ENCODE peak calls at places on chromosomes 13 and 19, in seven cellular contexts. O is DND-41; B is CD8-positive, alpha-beta memory T cell; X is OCI-LY7; K is ascending aorta; C is ovary; Z is heart left ventricle. I is an unnamed sample. For H3K36me3, the result is how much of the 10 kb centered on the place peaks cover.

GRCh38 chr19:51131780-51132680 is 7.3 kb downstream of the SIGLEC9 start:
- DNase-seq in O (no peak), B (no peak), X (no peak), K (peak), C (peak), Z (peak), I (no peak)

GRCh38 chr13:34733720-34734119 is 208.3 kb upstream of the NBEA start:
- DNase-seq in O (no peak), B (no peak), X (no peak), K (no peak), C (no peak), Z (no peak), I (no peak)

GRCh38 chr13:30881931-30882899 is 23.9 kb upstream of the MEDAG start:
- DNase-seq in O (no peak), B (no peak), X (no peak), K (no peak), C (no peak), Z (no peak), I (no peak)

GRCh38 chr19:29256516-29256915 is 43.6 kb upstream of the UQCRFS1 start:
- DNase-seq in O (no peak), B (no peak), X (no peak), K (no peak), C (no peak), Z (no peak), I (no peak)

GRCh38 chr13:28609936-28610335 is 49.0 kb upstream of the POMP start:
- DNase-seq in O (no peak), B (no peak), X (no peak), K (no peak), C (no peak), Z (no peak), I (no peak)

GRCh38 chr13:80239571-80240255 is 101.2 kb downstream of the SPRY2 start:
- DNase-seq in O (no peak), B (no peak), X (no peak), K (no peak), C (no peak), Z (no peak), I (no peak)

GRCh38 chr13:41409611-41410010 is 47.7 kb upstream of the RGCC start:
- DNase-seq in O (no peak), B (no peak), X (no peak), K (no peak), C (no peak), Z (no peak), I (no peak)

GRCh38 chr19:13122275-13122878 is 4.3 kb downstream of the NACC1 start:
- DNase-seq in O (no peak), B (no peak), X (no peak), K (no peak), C (no peak), Z (no peak), I (no peak)

GRCh38 chr19:48556163-48556562 is 4.2 kb downstream of the SULT2B1 start:
- DNase-seq in O (no peak), B (no peak), X (no peak), K (no peak), C (no peak), Z (no peak), I (no peak)

GRCh38 chr19:10797078-10797477 is 38.9 kb downstream of the TMED1 start:
- DNase-seq in O (no peak), B (peak), X (no peak), K (no peak), C (no peak), Z (no peak), I (no peak)

GRCh38 chr13:113511361-113511760 is 20.9 kb upstream of the DCUN1D2 start:
- DNase-seq in O (no peak), B (no peak), X (no peak), K (peak), C (no peak), Z (no peak), I (no peak)

GRCh38 chr19:4089400-4089908 is 22.8 kb upstream of the ZBTB7A start:
- DNase-seq in O (peak), B (peak), X (no peak), K (no peak), C (no peak), Z (peak), I (no peak)

GRCh38 chr13:31846984-31847752 is 107.8 kb downstream of the RXFP2 start:
- DNase-seq in O (no peak), B (no peak), X (no peak), K (no peak), C (no peak), Z (no peak), I (no peak)

GRCh38 chr13:106234656-106235055 is 300.8 kb downstream of the EFNB2 start:
- DNase-seq in O (no peak), B (no peak), X (no peak), K (no peak), C (no peak), Z (peak), I (no peak)

GRCh38 chr13:32246468-32246867 is 68.7 kb downstream of the ZAR1L start:
- DNase-seq in O (peak), B (no peak), X (peak), K (peak), C (no peak), Z (peak), I (peak)

GRCh38 chr19:4066682-4067395 is at the start of gene ZBTB7A:
- DNase-seq in O (peak), B (peak), X (peak), K (peak), C (peak), Z (peak), I (peak)

GRCh38 chr19:39833160-39833463 is 850 bp downstream of the DYRK1B start:
- DNase-seq in O (no peak), B (no peak), X (no peak), K (no peak), C (no peak), Z (no peak), I (no peak)
- H3K36me3 ChIP-seq in O (half or more), B (under half), X (half or more), K (half or more), C (under half), Z (under half), I (half or more)

GRCh38 chr19:31570718-31571117 is 221.5 kb upstream of the TSHZ3 start:
- DNase-seq in O (no peak), B (no peak), X (no peak), K (no peak), C (no peak), Z (no peak), I (no peak)

GRCh38 chr19:31568724-31569123 is 219.5 kb upstream of the TSHZ3 start:
- DNase-seq in O (no peak), B (no peak), X (no peak), K (no peak), C (no peak), Z (no peak), I (no peak)

GRCh38 chr19:31578326-31578725 is 229.1 kb upstream of the TSHZ3 start:
- DNase-seq in O (no peak), B (no peak), X (no peak), K (no peak), C (no peak), Z (no peak), I (no peak)

GRCh38 chr19:31572671-31573298 is 223.5 kb upstream of the TSHZ3 start:
- DNase-seq in O (no peak), B (no peak), X (no peak), K (no peak), C (no peak), Z (no peak), I (no peak)

GRCh38 chr19:31574251-31574973 is 225.2 kb upstream of the TSHZ3 start:
- DNase-seq in O (no peak), B (no peak), X (no peak), K (no peak), C (no peak), Z (no peak), I (no peak)
- H3K36me3 ChIP-seq in O (under half), B (under half), X (under half), K (under half), C (under half), Z (under half), I (under half)

DNA sequence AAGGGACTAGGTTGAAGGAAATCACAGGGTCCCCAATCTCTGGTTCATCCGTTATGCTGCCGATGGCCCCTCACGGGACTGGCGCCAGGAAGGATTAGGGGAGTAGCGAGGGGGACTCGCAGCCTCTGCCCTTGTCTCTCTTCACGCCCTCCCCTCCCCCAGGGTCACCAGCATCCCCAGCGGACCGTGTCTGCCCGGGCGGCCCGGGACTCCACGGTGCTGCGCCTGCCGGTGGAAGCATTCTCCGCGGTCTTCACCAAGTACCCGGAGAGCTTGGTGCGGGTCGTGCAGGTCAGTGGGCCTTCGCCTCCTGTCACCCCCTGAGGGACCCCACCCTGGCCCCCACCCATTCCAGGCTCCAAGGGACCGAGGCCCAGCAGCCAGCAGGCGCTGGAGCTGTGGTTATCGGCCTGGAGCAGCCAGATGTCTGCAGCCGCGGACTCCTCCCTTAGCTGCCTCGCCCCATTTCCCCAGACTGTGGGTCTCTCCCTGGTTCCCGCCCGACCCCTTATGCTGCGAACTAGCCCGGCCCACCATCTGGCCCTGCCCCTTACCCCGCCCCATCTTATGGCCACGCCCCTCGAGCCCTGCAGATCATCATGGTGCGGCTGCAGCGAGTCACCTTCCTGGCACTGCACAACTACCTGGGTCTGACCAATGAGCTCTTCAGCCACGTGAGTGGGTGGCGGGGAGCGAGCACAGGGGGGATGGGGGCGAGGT is 5.4 kb downstream of the PNPLA6 start:
- DNase-seq in O (no peak), B (no peak), X (no peak), K (no peak), C (peak), Z (no peak), I (no peak)
- H3K36me3 ChIP-seq in O (under half), B (under half), X (under half), K (half or more), C (under half), Z (under half), I (under half)

GRCh38 chr19:56608274-56608964 is 13.3 kb downstream of the ZNF71 start:
- DNase-seq in O (no peak), B (no peak), X (no peak), K (no peak), C (no peak), Z (no peak), I (no peak)
- H3K36me3 ChIP-seq in O (under half), B (under half), X (under half), K (half or more), C (under half), Z (under half), I (under half)

DNA sequence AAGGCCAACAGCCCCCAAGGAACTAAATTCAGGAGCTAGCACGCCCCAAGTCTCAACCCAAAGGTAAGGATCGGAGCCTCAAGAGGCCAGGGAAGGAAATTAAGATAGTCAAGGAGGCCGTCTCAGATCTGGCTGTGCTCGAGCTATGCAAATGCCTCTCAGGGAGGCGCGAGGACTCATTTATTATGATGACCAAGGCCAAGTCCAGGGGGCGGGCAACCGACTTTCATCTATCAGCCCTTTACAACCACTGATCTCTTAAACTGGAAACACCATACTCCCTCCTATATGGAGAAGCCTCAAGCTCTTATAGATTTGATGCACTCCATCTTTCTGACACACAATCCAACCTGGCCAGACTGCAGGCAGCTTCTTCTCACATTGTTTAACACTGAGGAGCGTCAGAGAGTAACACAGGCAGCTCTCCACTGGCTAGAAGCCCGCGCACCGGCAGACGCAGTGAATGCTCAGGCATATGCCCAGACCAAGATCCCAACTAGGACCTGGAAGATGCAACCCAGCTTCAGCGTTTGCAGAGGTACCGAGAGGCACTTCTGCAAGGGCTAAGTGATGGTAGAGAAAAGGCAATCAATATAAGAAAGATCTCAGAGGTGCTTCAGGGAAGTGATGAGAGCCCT is 9.6 kb upstream of the SLC15A1 start:
- DNase-seq in O (no peak), B (no peak), X (no peak), K (no peak), C (no peak), Z (no peak), I (no peak)
- H3K36me3 ChIP-seq in O (under half), B (under half), X (under half), K (under half), C (under half), Z (under half), I (under half)

DNA sequence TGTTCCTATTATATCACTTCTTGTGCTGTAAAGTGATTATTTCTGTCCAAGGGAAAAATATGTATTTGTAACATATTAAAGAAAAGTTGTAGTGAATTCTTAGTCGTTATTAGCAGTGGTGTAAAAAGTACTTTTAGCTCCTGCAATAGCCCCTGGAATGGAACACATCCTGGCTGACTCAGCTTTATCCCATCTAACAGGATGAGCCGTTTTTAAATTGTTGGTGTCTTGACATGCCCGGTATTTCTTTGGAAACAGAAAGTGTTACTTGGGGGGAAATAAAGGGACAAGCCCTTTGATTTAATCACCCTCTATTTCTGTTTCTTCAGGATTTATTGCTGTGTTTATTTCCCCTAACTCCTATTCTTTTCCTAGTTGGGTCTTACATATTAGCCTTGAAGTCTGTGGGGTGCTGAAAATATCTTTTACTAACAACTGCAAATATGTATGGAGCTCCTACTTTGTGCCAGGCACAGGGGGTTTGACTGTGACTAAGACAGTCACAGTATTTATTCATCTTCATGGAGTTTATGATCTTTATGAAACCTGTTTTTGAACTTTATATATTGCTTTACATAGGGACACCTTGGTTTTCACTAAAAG is 17.9 kb downstream of the COG3 start:
- DNase-seq in O (no peak), B (no peak), X (no peak), K (no peak), C (no peak), Z (no peak), I (no peak)
- H3K36me3 ChIP-seq in O (half or more), B (under half), X (half or more), K (half or more), C (under half), Z (under half), I (under half)

GRCh38 chr19:2129892-2130770 is 21.2 kb downstream of the AP3D1 start:
- DNase-seq in O (no peak), B (no peak), X (no peak), K (no peak), C (no peak), Z (no peak), I (no peak)

GRCh38 chr19:2126879-2127518 is 24.4 kb downstream of the AP3D1 start:
- DNase-seq in O (no peak), B (no peak), X (no peak), K (no peak), C (no peak), Z (no peak), I (no peak)

GRCh38 chr19:2129022-2129421 is 22.3 kb downstream of the AP3D1 start:
- DNase-seq in O (no peak), B (no peak), X (no peak), K (no peak), C (no peak), Z (no peak), I (no peak)

GRCh38 chr19:2129486-2129885 is 21.9 kb downstream of the AP3D1 start:
- DNase-seq in O (no peak), B (no peak), X (no peak), K (no peak), C (no peak), Z (peak), I (no peak)

GRCh38 chr19:2127758-2128157 is 23.6 kb downstream of the AP3D1 start:
- DNase-seq in O (no peak), B (no peak), X (no peak), K (no peak), C (no peak), Z (peak), I (no peak)
- H3K36me3 ChIP-seq in O (half or more), B (under half), X (half or more), K (half or more), C (under half), Z (under half), I (half or more)

DNA sequence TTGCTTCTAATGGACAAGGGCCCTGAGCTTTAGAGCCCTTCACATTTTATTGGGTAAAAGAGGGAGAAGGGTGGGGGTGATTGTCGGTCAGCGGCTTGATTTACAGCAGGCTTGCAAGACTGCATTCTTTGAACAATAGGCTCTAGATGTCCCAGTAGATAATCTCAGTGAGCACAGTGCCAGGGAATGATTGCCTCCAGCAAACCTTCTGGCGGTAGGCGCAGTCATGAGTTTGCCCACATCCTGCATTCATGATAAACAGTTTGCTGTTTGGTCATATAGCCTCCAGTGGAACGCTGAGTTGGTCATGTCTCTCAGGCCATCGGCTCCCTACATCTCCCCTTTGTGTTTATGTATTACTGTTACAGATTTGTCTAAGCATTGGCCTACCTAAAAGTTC is 12.6 kb downstream of the ZNF528 start:
- DNase-seq in O (no peak), B (no peak), X (no peak), K (no peak), C (no peak), Z (no peak), I (no peak)
- H3K36me3 ChIP-seq in O (half or more), B (under half), X (under half), K (half or more), C (under half), Z (half or more), I (under half)

DNA sequence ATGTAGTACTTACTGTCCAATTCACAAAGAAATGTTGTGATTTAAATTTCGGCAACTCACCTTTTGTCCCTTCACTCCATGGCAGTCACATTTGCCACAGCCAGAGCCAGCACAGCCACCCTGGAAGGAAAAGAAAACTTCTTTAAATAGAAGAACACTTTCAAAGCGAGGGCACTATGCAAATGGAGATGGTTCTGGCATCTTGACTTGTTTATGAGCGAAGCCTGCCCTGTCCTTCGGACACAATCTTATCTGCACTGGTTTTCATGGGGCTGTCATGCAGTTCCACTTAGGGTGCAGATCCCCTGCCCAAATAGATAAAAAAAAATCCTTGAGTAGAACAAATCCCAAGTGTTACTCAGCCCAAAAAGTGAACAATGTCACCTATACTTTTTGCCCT is 64.3 kb downstream of the COL4A1 start:
- DNase-seq in O (no peak), B (no peak), X (no peak), K (no peak), C (no peak), Z (no peak), I (no peak)
- H3K36me3 ChIP-seq in O (under half), B (under half), X (under half), K (under half), C (under half), Z (under half), I (under half)